ENCODE peak calls at places on chromosomes 4 and X, in six cellular contexts. I is tibial nerve, X is prostate gland, H is GM12878, A is thyroid gland, S is IMR-90. Q is an unnamed sample.

GRCh38 chrX:156002517-156002916 is 5.0 kb downstream of the IL9R start:
- DNase-seq in I (no peak), X (no peak), H (no peak), A (no peak), S (no peak), Q (no peak)

GRCh38 chr4:30269850-30270249 is 450.3 kb upstream of the PCDH7 start:
- DNase-seq in I (no peak), X (no peak), H (no peak), A (no peak), S (no peak), Q (no peak)

GRCh38 chr4:178937130-178937529 is 1494.9 kb upstream of the AGA start:
- DNase-seq in I (no peak), X (no peak), H (no peak), A (no peak), S (no peak), Q (no peak)

GRCh38 chrX:63932006-63932405 is 147.0 kb upstream of the ARHGEF9 start:
- DNase-seq in I (no peak), X (no peak), H (no peak), A (no peak), S (no peak), Q (no peak)

GRCh38 chr4:110193822-110194761 is 4.3 kb downstream of the ELOVL6 start:
- DNase-seq in I (peak), X (peak), H (peak), A (peak), S (peak), Q (peak)

GRCh38 chrX:6574762-6575161 is 39.8 kb upstream of the VCX3A start:
- DNase-seq in I (no peak), X (no peak), H (no peak), A (no peak), S (no peak), Q (no peak)

GRCh38 chr4:14809203-14809602 is 193.1 kb upstream of the CPEB2 start:
- DNase-seq in I (no peak), X (no peak), H (no peak), A (no peak), S (no peak), Q (no peak)

GRCh38 chrX:11632732-11633131 is 33.0 kb downstream of the ARHGAP6 start:
- DNase-seq in I (no peak), X (no peak), H (no peak), A (no peak), S (no peak), Q (no peak)

GRCh38 chrX:2883770-2884169 is 45.4 kb downstream of the ARSD start:
- DNase-seq in I (no peak), X (no peak), H (no peak), A (no peak), S (no peak), Q (no peak)

GRCh38 chr4:157994863-157995262 is 178.0 kb downstream of the GASK1B start:
- DNase-seq in I (no peak), X (peak), H (no peak), A (no peak), S (no peak), Q (no peak)

GRCh38 chrX:110178179-110178865 is 139.6 kb downstream of the AMMECR1 start:
- DNase-seq in I (no peak), X (no peak), H (no peak), A (no peak), S (no peak), Q (no peak)

GRCh38 chr4:37793562-37793961 is 32.9 kb upstream of the PGM2 start:
- DNase-seq in I (no peak), X (no peak), H (no peak), A (peak), S (peak), Q (no peak)

GRCh38 chr4:5125326-5125725 is 74.0 kb downstream of the STK32B start:
- DNase-seq in I (no peak), X (no peak), H (no peak), A (no peak), S (no peak), Q (no peak)

GRCh38 chr4:3725936-3726895 is 40.0 kb upstream of the ADRA2C start:
- DNase-seq in I (no peak), X (no peak), H (no peak), A (no peak), S (no peak), Q (no peak)

GRCh38 chr4:24042094-24042493 is 152.2 kb upstream of the PPARGC1A start:
- DNase-seq in I (no peak), X (no peak), H (no peak), A (no peak), S (peak), Q (no peak)

GRCh38 chr4:69861756-69862155 is 1.8 kb upstream of the SULT1E1 start:
- DNase-seq in I (no peak), X (no peak), H (no peak), A (no peak), S (no peak), Q (no peak)

GRCh38 chrX:28225508-28225907 is 244.3 kb upstream of the DCAF8L1 start:
- DNase-seq in I (no peak), X (no peak), H (no peak), A (no peak), S (no peak), Q (no peak)

GRCh38 chr4:37130465-37130864 is 114.1 kb upstream of the NWD2 start:
- DNase-seq in I (no peak), X (no peak), H (no peak), A (no peak), S (no peak), Q (no peak)

GRCh38 chrX:30504309-30504708 is 73.3 kb downstream of the TASL start:
- DNase-seq in I (no peak), X (no peak), H (peak), A (no peak), S (peak), Q (no peak)

GRCh38 chr4:183355405-183355804 is 33.2 kb upstream of the CLDN24 start:
- DNase-seq in I (no peak), X (no peak), H (no peak), A (no peak), S (peak), Q (peak)

GRCh38 chr4:151574968-151575367 is 166.0 kb downstream of the FHIP1A start:
- DNase-seq in I (no peak), X (no peak), H (no peak), A (no peak), S (no peak), Q (no peak)

GRCh38 chr4:151049430-151049884 is 34.4 kb upstream of the LRBA start:
- DNase-seq in I (no peak), X (no peak), H (no peak), A (no peak), S (no peak), Q (no peak)

GRCh38 chr4:112093636-112094202 is 51.5 kb upstream of the FAM241A start:
- DNase-seq in I (no peak), X (no peak), H (no peak), A (no peak), S (no peak), Q (no peak)
- TF ChIP-seq POLR2A in I (no peak), X (no peak), H (no peak), A (no peak), S (no peak), Q (no peak)

DNA sequence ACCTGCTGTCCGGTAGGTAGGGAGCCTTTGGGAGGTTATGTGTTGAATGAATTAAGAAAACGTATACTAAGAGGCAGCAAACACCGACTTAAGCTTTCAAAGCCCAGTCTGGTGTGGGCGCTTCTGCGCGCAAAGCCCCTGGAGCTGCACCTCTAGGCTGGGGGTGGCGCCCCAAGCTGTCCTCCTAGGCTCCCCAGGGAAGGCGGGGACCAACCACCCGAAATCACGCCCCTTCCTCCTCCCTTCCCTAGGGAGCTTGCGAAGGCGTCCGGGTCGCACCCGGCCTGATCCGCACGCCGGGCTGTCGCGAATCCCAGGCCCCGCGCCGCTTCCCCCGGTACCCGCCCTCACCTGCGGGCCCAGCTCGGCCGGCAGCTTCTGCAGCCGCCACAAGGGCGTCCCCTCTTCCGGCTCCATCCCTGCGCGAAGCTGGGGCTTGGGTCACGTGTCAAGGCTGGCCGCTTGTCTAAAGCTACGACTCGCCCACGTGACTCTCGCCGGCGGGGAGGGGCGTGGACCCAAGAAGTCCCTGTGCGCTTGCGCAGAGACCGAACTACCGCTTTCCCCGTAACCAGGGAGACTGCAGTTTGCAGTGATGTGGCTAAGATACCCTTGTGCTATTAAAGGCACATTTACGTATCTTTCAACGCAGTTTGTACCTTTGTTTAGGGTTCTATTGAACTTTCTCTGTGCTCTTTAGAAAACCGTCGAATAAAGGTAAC is at the start of gene COMMD8:
- DNase-seq in I (peak), X (peak), H (peak), A (peak), S (peak), Q (peak)
- TF ChIP-seq POLR2A in I (peak), X (peak), H (peak), A (no peak), S (peak), Q (peak)

DNA sequence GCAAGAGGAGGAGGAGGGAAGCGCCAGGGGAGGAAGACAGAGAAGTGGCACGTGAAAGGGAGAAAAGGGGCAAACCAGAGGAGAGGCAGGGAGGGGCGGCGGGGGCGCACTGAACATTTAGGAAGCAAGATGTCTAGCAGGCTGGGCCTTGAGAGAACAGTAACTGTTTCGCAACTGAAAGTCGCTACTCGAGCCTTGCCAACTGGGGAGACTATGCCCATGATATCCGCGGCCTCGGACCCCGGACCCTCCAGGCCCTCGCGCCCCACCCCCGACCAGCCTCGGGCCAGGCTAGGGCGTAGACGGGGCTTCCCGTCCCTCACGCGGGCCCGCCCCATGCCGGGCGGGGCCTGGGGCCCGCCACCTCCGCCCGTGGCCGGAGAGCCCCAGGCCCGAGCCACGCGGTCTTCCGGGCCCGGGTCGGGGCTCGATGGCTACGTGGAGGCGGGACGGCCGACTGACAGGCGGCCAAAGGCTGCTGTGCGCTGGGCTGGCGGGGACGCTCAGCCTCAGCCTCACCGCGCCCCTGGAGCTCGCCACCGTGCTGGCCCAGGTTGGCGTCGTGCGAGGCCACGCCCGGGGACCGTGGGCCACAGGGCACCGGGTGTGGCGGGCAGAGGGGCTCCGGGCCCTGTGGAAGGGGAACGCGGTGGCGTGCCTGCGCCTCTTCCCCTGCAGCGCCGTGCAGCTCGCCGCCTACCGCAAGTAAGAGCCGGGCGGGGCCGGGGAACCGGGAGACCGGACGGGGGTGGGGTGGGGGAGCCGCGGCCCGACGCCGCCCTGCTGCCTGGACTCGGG is at the start of gene SLC25A43:
- DNase-seq in I (no peak), X (no peak), H (no peak), A (peak), S (no peak), Q (peak)
- TF ChIP-seq POLR2A in I (peak), X (no peak), H (peak), A (no peak), S (no peak), Q (peak)

GRCh38 chr4:82372874-82373815 is 646 bp downstream of the HNRNPD start:
- DNase-seq in I (peak), X (peak), H (peak), A (peak), S (peak), Q (peak)
- TF ChIP-seq POLR2A in I (no peak), X (peak), H (no peak), A (no peak), S (peak), Q (peak)

GRCh38 chr4:74932832-74933561 is at the start of gene PARM1:
- DNase-seq in I (peak), X (peak), H (no peak), A (peak), S (peak), Q (no peak)
- TF ChIP-seq POLR2A in I (peak), X (peak), H (peak), A (peak), S (no peak), Q (no peak)

GRCh38 chrX:49230500-49231232 is 2.5 kb downstream of the CACNA1F start:
- DNase-seq in I (peak), X (peak), H (no peak), A (peak), S (no peak), Q (no peak)
- TF ChIP-seq POLR2A in I (no peak), X (no peak), H (peak), A (no peak), S (no peak), Q (no peak)

GRCh38 chr4:182286035-182286434 is 42.8 kb downstream of the TENM3 start:
- DNase-seq in I (no peak), X (no peak), H (no peak), A (peak), S (peak), Q (peak)
- TF ChIP-seq POLR2A in I (no peak), X (no peak), H (no peak), A (no peak), S (no peak), Q (no peak)

GRCh38 chrX:13647709-13648212 is 5.2 kb upstream of the TCEANC start:
- DNase-seq in I (peak), X (no peak), H (no peak), A (no peak), S (peak), Q (no peak)
- TF ChIP-seq POLR2A in I (no peak), X (no peak), H (no peak), A (no peak), S (no peak), Q (no peak)

Q was measured in H54.